ENCODE peak calls at places on chromosome 7, in five cellular contexts. One of them, this sample, is unnamed.

GRCh38 chr7:8147760-8148463 is 114.1 kb downstream of the ICA1 start:
- DNase-seq in lower lobe of right lung: no peak
- DNase-seq in GM23338: no peak
- DNase-seq in right atrium auricular region: no peak
- DNase-seq in CD4-positive, alpha-beta memory T cell: no peak
- DNase-seq in this sample: no peak

GRCh38 chr7:90708841-90709317 is 112.8 kb downstream of the CDK14 start:
- DNase-seq in lower lobe of right lung: no peak
- DNase-seq in GM23338: peak; percentile 93
- DNase-seq in right atrium auricular region: no peak
- DNase-seq in CD4-positive, alpha-beta memory T cell: no peak
- DNase-seq in this sample: no peak

GRCh38 chr7:151592330-151592729 is 72.6 kb upstream of the RHEB start:
- DNase-seq in lower lobe of right lung: no peak
- DNase-seq in GM23338: no peak
- DNase-seq in right atrium auricular region: no peak
- DNase-seq in CD4-positive, alpha-beta memory T cell: no peak
- DNase-seq in this sample: no peak

GRCh38 chr7:82841828-82842227 is 320.9 kb downstream of the PCLO start:
- DNase-seq in lower lobe of right lung: no peak
- DNase-seq in GM23338: no peak
- DNase-seq in right atrium auricular region: no peak
- DNase-seq in CD4-positive, alpha-beta memory T cell: no peak
- DNase-seq in this sample: no peak

GRCh38 chr7:96034940-96035727 is 262.8 kb downstream of the DYNC1I1 start:
- DNase-seq in lower lobe of right lung: no peak
- DNase-seq in GM23338: no peak
- DNase-seq in right atrium auricular region: no peak
- DNase-seq in CD4-positive, alpha-beta memory T cell: no peak
- DNase-seq in this sample: peak; percentile 73

GRCh38 chr7:26087321-26088091 is 64.5 kb upstream of the NFE2L3 start:
- DNase-seq in lower lobe of right lung: no peak
- DNase-seq in GM23338: no peak
- DNase-seq in right atrium auricular region: no peak
- DNase-seq in CD4-positive, alpha-beta memory T cell: no peak
- DNase-seq in this sample: no peak

GRCh38 chr7:37826825-37827224 is 21.6 kb upstream of the NME8 start:
- DNase-seq in lower lobe of right lung: no peak
- DNase-seq in GM23338: no peak
- DNase-seq in right atrium auricular region: no peak
- DNase-seq in CD4-positive, alpha-beta memory T cell: no peak
- DNase-seq in this sample: no peak

GRCh38 chr7:140638311-140638791 is 2.3 kb downstream of the DENND2A start:
- DNase-seq in lower lobe of right lung: no peak
- DNase-seq in GM23338: peak; percentile 69
- DNase-seq in right atrium auricular region: peak; percentile 77
- DNase-seq in CD4-positive, alpha-beta memory T cell: no peak
- DNase-seq in this sample: peak; percentile 54

GRCh38 chr7:30206942-30207341 is 72.2 kb downstream of the MTURN start:
- DNase-seq in lower lobe of right lung: no peak
- DNase-seq in GM23338: no peak
- DNase-seq in right atrium auricular region: no peak
- DNase-seq in CD4-positive, alpha-beta memory T cell: no peak
- DNase-seq in this sample: no peak
- H3K4me3 ChIP-seq in lower lobe of right lung: no peak overlapping the region
- H3K4me3 ChIP-seq in GM23338: no peak overlapping the region
- H3K4me3 ChIP-seq in right atrium auricular region: no peak overlapping the region
- H3K4me3 ChIP-seq in CD4-positive, alpha-beta memory T cell: no peak overlapping the region
- H3K4me3 ChIP-seq in this sample: no peak overlapping the region

GRCh38 chr7:1495564-1496242 is 8.5 kb downstream of the INTS1 start:
- DNase-seq in lower lobe of right lung: no peak
- DNase-seq in GM23338: no peak
- DNase-seq in right atrium auricular region: no peak
- DNase-seq in CD4-positive, alpha-beta memory T cell: no peak
- DNase-seq in this sample: no peak

GRCh38 chr7:1493571-1493970 is 10.6 kb downstream of the INTS1 start:
- DNase-seq in lower lobe of right lung: no peak
- DNase-seq in GM23338: no peak
- DNase-seq in right atrium auricular region: no peak
- DNase-seq in CD4-positive, alpha-beta memory T cell: no peak
- DNase-seq in this sample: no peak

GRCh38 chr7:1494447-1494846 is 9.7 kb downstream of the INTS1 start:
- DNase-seq in lower lobe of right lung: no peak
- DNase-seq in GM23338: no peak
- DNase-seq in right atrium auricular region: no peak
- DNase-seq in CD4-positive, alpha-beta memory T cell: no peak
- DNase-seq in this sample: no peak

GRCh38 chr7:1496531-1497292 is 7.5 kb downstream of the INTS1 start:
- DNase-seq in lower lobe of right lung: no peak
- DNase-seq in GM23338: no peak
- DNase-seq in right atrium auricular region: no peak
- DNase-seq in CD4-positive, alpha-beta memory T cell: no peak
- DNase-seq in this sample: no peak

DNA sequence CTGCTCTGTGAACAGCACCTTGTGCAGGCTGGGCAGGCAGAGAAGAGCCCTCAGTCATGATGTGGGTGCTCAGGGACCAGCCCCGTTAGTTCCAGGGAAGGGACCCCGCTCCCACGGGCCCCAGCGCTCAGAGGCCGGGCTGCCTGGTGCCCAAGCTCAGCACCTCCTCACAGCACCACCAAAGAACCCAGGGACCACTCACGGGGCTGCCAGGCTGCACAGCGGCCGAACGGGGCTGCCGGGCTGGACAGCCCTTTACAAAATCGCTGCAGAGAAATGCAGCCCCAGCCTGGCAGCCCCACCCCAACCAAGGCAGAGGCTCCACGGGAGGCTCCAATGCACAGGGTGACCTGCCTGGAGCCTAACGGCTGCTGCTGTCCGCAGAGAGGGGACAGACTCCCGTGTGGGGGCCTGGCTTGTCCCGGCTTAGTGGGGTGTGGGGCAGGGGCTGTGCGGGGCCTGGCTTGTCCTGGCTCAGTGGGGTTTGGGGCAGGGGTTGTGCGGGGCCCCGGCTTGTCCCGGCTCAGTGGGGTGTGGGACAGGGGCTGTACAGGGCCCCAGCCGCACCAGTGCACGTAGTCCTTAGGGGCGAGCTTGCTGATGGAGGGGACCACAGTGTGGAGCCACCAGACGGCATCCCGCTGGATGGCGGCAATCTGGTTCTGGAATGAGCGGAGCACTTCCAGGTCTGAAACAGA is 9.2 kb downstream of the INTS1 start:
- DNase-seq in lower lobe of right lung: no peak
- DNase-seq in GM23338: no peak
- DNase-seq in right atrium auricular region: no peak
- DNase-seq in CD4-positive, alpha-beta memory T cell: no peak
- DNase-seq in this sample: no peak
- H3K36me3 ChIP-seq in lower lobe of right lung: peaks cover 96% of the 10 kb centered on the region
- H3K36me3 ChIP-seq in GM23338: peaks cover 4% of the 10 kb centered on the region
- H3K36me3 ChIP-seq in right atrium auricular region: peaks cover 90% of the 10 kb centered on the region
- H3K36me3 ChIP-seq in CD4-positive, alpha-beta memory T cell: peaks cover 38% of the 10 kb centered on the region
- H3K36me3 ChIP-seq in this sample: peaks cover 90% of the 10 kb centered on the region

GRCh38 chr7:114822844-114823243 is 99.0 kb upstream of the MDFIC start:
- DNase-seq in lower lobe of right lung: no peak
- DNase-seq in GM23338: no peak
- DNase-seq in right atrium auricular region: no peak
- DNase-seq in CD4-positive, alpha-beta memory T cell: no peak
- DNase-seq in this sample: no peak

GRCh38 chr7:114822131-114822530 is 99.8 kb upstream of the MDFIC start:
- DNase-seq in lower lobe of right lung: no peak
- DNase-seq in GM23338: peak; percentile 62
- DNase-seq in right atrium auricular region: no peak
- DNase-seq in CD4-positive, alpha-beta memory T cell: no peak
- DNase-seq in this sample: no peak

GRCh38 chr7:114818501-114818900 is 103.4 kb upstream of the MDFIC start:
- DNase-seq in lower lobe of right lung: no peak
- DNase-seq in GM23338: no peak
- DNase-seq in right atrium auricular region: no peak
- DNase-seq in CD4-positive, alpha-beta memory T cell: no peak
- DNase-seq in this sample: no peak

GRCh38 chr7:114820993-114821945 is 100.6 kb upstream of the MDFIC start:
- DNase-seq in lower lobe of right lung: no peak
- DNase-seq in GM23338: no peak
- DNase-seq in right atrium auricular region: no peak
- DNase-seq in CD4-positive, alpha-beta memory T cell: no peak
- DNase-seq in this sample: no peak

GRCh38 chr7:114819629-114820362 is 102.1 kb upstream of the MDFIC start:
- DNase-seq in lower lobe of right lung: no peak
- DNase-seq in GM23338: no peak
- DNase-seq in right atrium auricular region: no peak
- DNase-seq in CD4-positive, alpha-beta memory T cell: no peak
- DNase-seq in this sample: no peak
- H3K4me3 ChIP-seq in lower lobe of right lung: no peak overlapping the region
- H3K4me3 ChIP-seq in GM23338: no peak overlapping the region
- H3K4me3 ChIP-seq in right atrium auricular region: no peak overlapping the region
- H3K4me3 ChIP-seq in CD4-positive, alpha-beta memory T cell: no peak overlapping the region
- H3K4me3 ChIP-seq in this sample: no peak overlapping the region

GRCh38 chr7:101134399-101134980 is 7.6 kb downstream of the SERPINE1 start:
- DNase-seq in lower lobe of right lung: no peak
- DNase-seq in GM23338: no peak
- DNase-seq in right atrium auricular region: no peak
- DNase-seq in CD4-positive, alpha-beta memory T cell: no peak
- DNase-seq in this sample: no peak
- H3K36me3 ChIP-seq in lower lobe of right lung: peaks cover 21% of the 10 kb centered on the region
- H3K36me3 ChIP-seq in GM23338: no peaks in the 10 kb centered on the region
- H3K36me3 ChIP-seq in right atrium auricular region: peaks cover 32% of the 10 kb centered on the region
- H3K36me3 ChIP-seq in CD4-positive, alpha-beta memory T cell: no peaks in the 10 kb centered on the region
- H3K36me3 ChIP-seq in this sample: peaks cover 4% of the 10 kb centered on the region

DNA sequence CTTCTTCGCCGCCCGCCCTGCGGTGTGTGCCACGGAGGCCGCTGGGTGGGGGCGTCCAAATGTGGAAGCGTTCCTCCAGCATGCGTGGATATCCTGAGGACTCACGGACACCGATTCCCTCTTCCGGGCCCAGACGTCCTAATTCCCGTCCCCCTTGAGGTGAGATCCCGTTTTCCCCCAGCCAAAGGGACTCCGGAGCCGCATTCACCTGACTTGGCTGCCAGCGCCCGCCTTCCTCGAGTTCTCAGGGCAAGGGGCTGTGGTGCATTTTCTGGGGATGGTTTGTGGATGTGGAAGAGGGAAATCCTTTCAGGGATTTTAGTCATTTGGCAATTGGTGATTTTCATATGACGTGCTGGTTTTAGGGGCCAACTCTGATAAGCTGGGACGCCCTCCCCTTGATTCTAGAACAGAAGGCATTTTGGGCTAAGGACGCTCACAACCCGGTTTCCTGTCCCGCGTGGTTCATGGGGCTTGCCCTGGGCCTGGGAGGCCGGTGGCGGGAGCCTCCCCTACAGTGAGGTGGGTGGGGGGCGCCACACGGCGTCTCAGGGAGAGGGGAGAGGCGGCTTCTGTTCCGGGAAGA is 165.4 kb downstream of the ACTR3B start:
- DNase-seq in lower lobe of right lung: no peak
- DNase-seq in GM23338: peak; percentile 71
- DNase-seq in right atrium auricular region: no peak
- DNase-seq in CD4-positive, alpha-beta memory T cell: no peak
- DNase-seq in this sample: no peak
- H3K4me3 ChIP-seq in lower lobe of right lung: peak overlapping the region; percentile 30
- H3K4me3 ChIP-seq in GM23338: peak overlapping the region; percentile 84
- H3K4me3 ChIP-seq in right atrium auricular region: peak overlapping the region; percentile 18
- H3K4me3 ChIP-seq in CD4-positive, alpha-beta memory T cell: no peak overlapping the region
- H3K4me3 ChIP-seq in this sample: peak overlapping the region; percentile 50

GRCh38 chr7:155751409-155751808 is 60.9 kb downstream of the SHH start:
- DNase-seq in lower lobe of right lung: no peak
- DNase-seq in GM23338: no peak
- DNase-seq in right atrium auricular region: no peak
- DNase-seq in CD4-positive, alpha-beta memory T cell: no peak
- DNase-seq in this sample: no peak

GRCh38 chr7:155753446-155753965 is 58.8 kb downstream of the SHH start:
- DNase-seq in lower lobe of right lung: no peak
- DNase-seq in GM23338: no peak
- DNase-seq in right atrium auricular region: no peak
- DNase-seq in CD4-positive, alpha-beta memory T cell: no peak
- DNase-seq in this sample: no peak

GRCh38 chr7:155749578-155749977 is 62.7 kb downstream of the SHH start:
- DNase-seq in lower lobe of right lung: no peak
- DNase-seq in GM23338: no peak
- DNase-seq in right atrium auricular region: no peak
- DNase-seq in CD4-positive, alpha-beta memory T cell: no peak
- DNase-seq in this sample: no peak

GRCh38 chr7:155752756-155753445 is 59.4 kb downstream of the SHH start:
- DNase-seq in lower lobe of right lung: no peak
- DNase-seq in GM23338: no peak
- DNase-seq in right atrium auricular region: no peak
- DNase-seq in CD4-positive, alpha-beta memory T cell: no peak
- DNase-seq in this sample: no peak

DNA sequence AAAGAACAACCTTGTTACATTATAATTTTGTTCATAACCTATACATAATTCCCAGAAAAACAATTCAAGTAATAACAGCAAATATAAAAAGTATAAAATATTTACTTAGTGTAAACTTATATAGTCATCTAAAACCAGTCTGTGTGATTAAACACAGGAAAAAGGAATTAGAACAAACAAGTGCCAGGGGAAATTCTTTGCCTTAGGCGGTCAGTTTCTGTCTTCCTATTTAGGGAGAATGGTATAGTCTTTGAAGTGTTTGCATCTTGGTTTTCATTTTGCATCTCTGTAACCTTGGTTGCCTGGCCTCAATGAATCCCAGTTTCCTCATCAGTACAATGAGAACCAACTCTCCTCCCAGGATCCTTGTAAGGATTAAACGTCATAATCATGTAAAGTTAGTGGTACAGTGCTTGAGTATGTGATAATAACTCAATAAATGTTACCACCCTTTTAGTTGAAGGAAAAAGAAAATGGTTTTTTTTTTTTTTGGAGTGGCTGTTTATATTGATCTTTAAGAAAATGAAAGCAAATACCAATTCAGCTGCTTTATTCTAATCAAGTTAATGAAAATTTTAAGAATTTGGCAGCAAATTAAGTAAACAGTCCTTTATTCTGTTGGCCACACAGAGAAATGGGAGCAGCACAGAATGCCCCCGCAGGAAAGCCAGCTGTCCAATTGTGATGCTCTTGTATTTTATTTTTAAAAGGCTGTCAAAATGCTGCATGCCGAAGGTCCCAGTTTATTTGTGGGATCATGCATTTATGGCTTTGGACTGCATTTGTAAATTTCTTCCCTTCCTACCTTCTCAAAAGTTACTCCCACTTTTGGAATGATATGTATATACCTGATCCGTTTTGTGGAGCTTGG is 61.8 kb downstream of the SHH start:
- DNase-seq in lower lobe of right lung: no peak
- DNase-seq in GM23338: no peak
- DNase-seq in right atrium auricular region: no peak
- DNase-seq in CD4-positive, alpha-beta memory T cell: no peak
- DNase-seq in this sample: no peak
- H3K36me3 ChIP-seq in lower lobe of right lung: peaks cover 40% of the 10 kb centered on the region
- H3K36me3 ChIP-seq in GM23338: peaks cover 5% of the 10 kb centered on the region
- H3K36me3 ChIP-seq in right atrium auricular region: peaks cover 9% of the 10 kb centered on the region
- H3K36me3 ChIP-seq in CD4-positive, alpha-beta memory T cell: peaks cover 18% of the 10 kb centered on the region
- H3K36me3 ChIP-seq in this sample: peaks cover 14% of the 10 kb centered on the region

DNA sequence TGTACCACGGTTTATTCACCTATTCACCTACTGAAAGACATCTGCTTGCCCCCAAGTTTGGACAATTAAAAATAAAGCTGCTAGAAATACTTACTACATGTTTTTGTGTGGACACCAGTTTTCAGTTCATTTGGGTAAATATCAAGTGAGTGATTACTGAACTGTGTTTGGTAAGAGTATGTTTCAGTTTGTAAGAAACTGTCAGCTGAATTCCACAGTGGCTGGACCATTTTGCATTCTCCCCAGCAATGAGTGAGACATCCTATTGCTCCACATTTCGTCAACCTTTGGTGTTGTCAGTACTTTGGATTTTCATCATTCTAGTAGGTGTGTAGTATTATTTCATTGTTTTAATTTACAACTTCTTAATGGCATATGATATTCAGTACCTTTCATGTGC is 17.4 kb upstream of the IKZF1 start:
- DNase-seq in lower lobe of right lung: no peak
- DNase-seq in GM23338: no peak
- DNase-seq in right atrium auricular region: no peak
- DNase-seq in CD4-positive, alpha-beta memory T cell: no peak
- DNase-seq in this sample: no peak
- H3K4me3 ChIP-seq in lower lobe of right lung: no peak overlapping the region
- H3K4me3 ChIP-seq in GM23338: no peak overlapping the region
- H3K4me3 ChIP-seq in right atrium auricular region: no peak overlapping the region
- H3K4me3 ChIP-seq in CD4-positive, alpha-beta memory T cell: no peak overlapping the region
- H3K4me3 ChIP-seq in this sample: no peak overlapping the region